ENCODE peak calls at places on chromosomes 16 and 17, in four cellular contexts. One of them, this sample, is unnamed.

GRCh38 chr17:57455063-57455914 is 199.0 kb downstream of the MSI2 start:
- DNase-seq in kidney tubule cell: no peak
- DNase-seq in progenitor cell of endocrine pancreas: no peak
- DNase-seq in left lung: no peak
- DNase-seq in this sample: no peak

GRCh38 chr17:2170023-2170422 is 115.1 kb downstream of the HIC1 start:
- DNase-seq in left lung: no peak
- DNase-seq in progenitor cell of endocrine pancreas: no peak
- DNase-seq in kidney tubule cell: no peak
- DNase-seq in this sample: no peak

GRCh38 chr17:74877592-74878543 is 5.1 kb upstream of the FDXR start:
- DNase-seq in left lung: no peak
- DNase-seq in progenitor cell of endocrine pancreas: no peak
- DNase-seq in kidney tubule cell: peak; percentile 63
- DNase-seq in this sample: no peak

GRCh38 chr17:72906306-72906705 is 186.2 kb downstream of the SLC39A11 start:
- DNase-seq in progenitor cell of endocrine pancreas: no peak
- DNase-seq in left lung: no peak
- DNase-seq in kidney tubule cell: no peak
- DNase-seq in this sample: no peak

GRCh38 chr17:16302856-16303255 is 50.4 kb downstream of the CENPV start:
- DNase-seq in kidney tubule cell: no peak
- DNase-seq in progenitor cell of endocrine pancreas: no peak
- DNase-seq in left lung: no peak
- DNase-seq in this sample: no peak

GRCh38 chr16:12330977-12331376 is 354.4 kb downstream of the SNX29 start:
- DNase-seq in left lung: no peak
- DNase-seq in kidney tubule cell: no peak
- DNase-seq in progenitor cell of endocrine pancreas: no peak
- DNase-seq in this sample: no peak

GRCh38 chr17:16997514-16998429 is 25.9 kb upstream of the TNFRSF13B start:
- DNase-seq in kidney tubule cell: no peak
- DNase-seq in left lung: no peak
- DNase-seq in progenitor cell of endocrine pancreas: no peak
- DNase-seq in this sample: no peak

GRCh38 chr17:76378548-76379274 is 5.7 kb upstream of the SPHK1 start:
- DNase-seq in kidney tubule cell: no peak
- DNase-seq in progenitor cell of endocrine pancreas: no peak
- DNase-seq in left lung: no peak
- DNase-seq in this sample: no peak

GRCh38 chr16:53817117-53817516 is 113.2 kb downstream of the FTO start:
- DNase-seq in kidney tubule cell: peak; percentile 81
- DNase-seq in progenitor cell of endocrine pancreas: no peak
- DNase-seq in left lung: peak; percentile 40
- DNase-seq in this sample: no peak

GRCh38 chr16:20300312-20301097 is 26.8 kb downstream of the GP2 start:
- DNase-seq in left lung: peak; percentile 39
- DNase-seq in kidney tubule cell: peak; percentile 73
- DNase-seq in progenitor cell of endocrine pancreas: peak; percentile 40
- DNase-seq in this sample: no peak

GRCh38 chr17:80246726-80247125 is 13.9 kb upstream of the RNF213 start:
- DNase-seq in kidney tubule cell: no peak
- DNase-seq in progenitor cell of endocrine pancreas: no peak
- DNase-seq in left lung: no peak
- DNase-seq in this sample: peak; percentile 36

GRCh38 chr17:72884066-72884465 is 208.4 kb downstream of the SLC39A11 start:
- DNase-seq in kidney tubule cell: no peak
- DNase-seq in progenitor cell of endocrine pancreas: no peak
- DNase-seq in left lung: no peak
- DNase-seq in this sample: no peak

GRCh38 chr16:55559233-55559632 is 7.3 kb upstream of the CAPNS2 start:
- DNase-seq in progenitor cell of endocrine pancreas: no peak
- DNase-seq in left lung: no peak
- DNase-seq in kidney tubule cell: no peak
- DNase-seq in this sample: no peak

GRCh38 chr16:53132406-53132805 is 77.6 kb downstream of the CHD9 start:
- DNase-seq in left lung: no peak
- DNase-seq in progenitor cell of endocrine pancreas: no peak
- DNase-seq in kidney tubule cell: no peak
- DNase-seq in this sample: no peak

GRCh38 chr17:8408371-8408770 is 10.7 kb upstream of the RNF222 start:
- DNase-seq in kidney tubule cell: peak; percentile 91
- DNase-seq in progenitor cell of endocrine pancreas: no peak
- DNase-seq in left lung: no peak
- DNase-seq in this sample: no peak

GRCh38 chr16:30662449-30662848 is 4.2 kb downstream of the FBRS start:
- DNase-seq in kidney tubule cell: no peak
- DNase-seq in left lung: no peak
- DNase-seq in progenitor cell of endocrine pancreas: no peak
- DNase-seq in this sample: no peak

GRCh38 chr16:22813223-22813945 is 578 bp upstream of the HS3ST2 start:
- DNase-seq in progenitor cell of endocrine pancreas: peak; percentile 89
- DNase-seq in kidney tubule cell: peak; percentile 64
- DNase-seq in left lung: peak; percentile 55
- DNase-seq in this sample: peak; percentile 51

GRCh38 chr16:57647136-57647875 is 18.9 kb downstream of the ADGRG1 start:
- DNase-seq in left lung: no peak
- DNase-seq in progenitor cell of endocrine pancreas: no peak
- DNase-seq in kidney tubule cell: peak; percentile 37
- DNase-seq in this sample: no peak

GRCh38 chr16:66619534-66620418 is 15.3 kb downstream of the CMTM3 start:
- DNase-seq in left lung: no peak
- DNase-seq in kidney tubule cell: peak; percentile 79
- DNase-seq in progenitor cell of endocrine pancreas: no peak
- DNase-seq in this sample: no peak

GRCh38 chr16:70778901-70779309 is 22.1 kb downstream of the VAC14 start:
- DNase-seq in progenitor cell of endocrine pancreas: no peak
- DNase-seq in kidney tubule cell: peak; percentile 80
- DNase-seq in left lung: no peak
- DNase-seq in this sample: no peak

GRCh38 chr16:27598226-27598625 is 48.3 kb downstream of the KATNIP start:
- DNase-seq in progenitor cell of endocrine pancreas: no peak
- DNase-seq in left lung: no peak
- DNase-seq in kidney tubule cell: no peak
- DNase-seq in this sample: no peak

GRCh38 chr17:81966343-81967243 is 5.6 kb upstream of the NOTUM start:
- DNase-seq in left lung: no peak
- DNase-seq in progenitor cell of endocrine pancreas: no peak
- DNase-seq in kidney tubule cell: no peak
- DNase-seq in this sample: peak; percentile 69

GRCh38 chr17:77905766-77906165 is 52.7 kb upstream of the TNRC6C start:
- DNase-seq in progenitor cell of endocrine pancreas: no peak
- DNase-seq in left lung: no peak
- DNase-seq in kidney tubule cell: no peak
- DNase-seq in this sample: no peak

GRCh38 chr16:3665508-3665907 is 11.0 kb downstream of the DNASE1 start:
- DNase-seq in kidney tubule cell: no peak
- DNase-seq in progenitor cell of endocrine pancreas: no peak
- DNase-seq in left lung: no peak
- DNase-seq in this sample: no peak

GRCh38 chr16:53768593-53768992 is 64.6 kb downstream of the FTO start:
- DNase-seq in left lung: no peak
- DNase-seq in progenitor cell of endocrine pancreas: no peak
- DNase-seq in kidney tubule cell: peak; percentile 70
- DNase-seq in this sample: no peak

GRCh38 chr16:22782299-22782698 is 31.7 kb upstream of the HS3ST2 start:
- DNase-seq in kidney tubule cell: no peak
- DNase-seq in progenitor cell of endocrine pancreas: no peak
- DNase-seq in left lung: no peak
- DNase-seq in this sample: no peak

GRCh38 chr17:76528528-76529223 is 8.8 kb downstream of the CYGB start:
- DNase-seq in left lung: no peak
- DNase-seq in kidney tubule cell: no peak
- DNase-seq in progenitor cell of endocrine pancreas: no peak
- DNase-seq in this sample: no peak

GRCh38 chr16:28915181-28915580 is 9.9 kb downstream of the RABEP2 start:
- DNase-seq in kidney tubule cell: peak; percentile 10
- DNase-seq in left lung: no peak
- DNase-seq in progenitor cell of endocrine pancreas: no peak
- DNase-seq in this sample: no peak

GRCh38 chr17:80783971-80784370 is 207.7 kb upstream of the CHMP6 start:
- DNase-seq in kidney tubule cell: no peak
- DNase-seq in progenitor cell of endocrine pancreas: no peak
- DNase-seq in left lung: peak; percentile 11
- DNase-seq in this sample: no peak

GRCh38 chr17:38750312-38751121 is 2.0 kb upstream of the PSMB3 start:
- DNase-seq in progenitor cell of endocrine pancreas: no peak
- DNase-seq in kidney tubule cell: peak; percentile 37
- DNase-seq in left lung: no peak
- DNase-seq in this sample: no peak

GRCh38 chr16:84825896-84826557 is 6.2 kb downstream of the CRISPLD2 start:
- DNase-seq in left lung: no peak
- DNase-seq in progenitor cell of endocrine pancreas: no peak
- DNase-seq in kidney tubule cell: no peak
- DNase-seq in this sample: no peak

GRCh38 chr17:46727572-46728348 is 90.7 kb downstream of the WNT3 start:
- DNase-seq in kidney tubule cell: peak; percentile 92
- DNase-seq in progenitor cell of endocrine pancreas: no peak
- DNase-seq in left lung: no peak
- DNase-seq in this sample: no peak

GRCh38 chr17:7889166-7889584 is 586 bp downstream of the CHD3 start:
- DNase-seq in left lung: peak; percentile 96
- DNase-seq in kidney tubule cell: peak; percentile 91
- DNase-seq in progenitor cell of endocrine pancreas: no peak
- DNase-seq in this sample: peak; percentile 97